ENCODE peak calls at places on chromosomes 13 and 19, in eight cellular contexts. K, L, T, W, S, R, N and F are unnamed samples.

GRCh38 chr13:40672310-40673060 is 6.0 kb upstream of the FOXO1 start:
- DNase-seq in K (peak), L (peak), T (peak), W (peak), S (peak), R (no peak), N (no peak), F (peak)

GRCh38 chr13:95023405-95023804 is 277.8 kb downstream of the ABCC4 start:
- DNase-seq in K (no peak), L (peak), T (no peak), W (no peak), S (peak), R (no peak), N (no peak), F (no peak)

GRCh38 chr13:99278199-99278598 is 20.0 kb upstream of the GPR18 start:
- DNase-seq in K (no peak), L (no peak), T (no peak), W (no peak), S (no peak), R (no peak), N (no peak), F (no peak)

GRCh38 chr13:35345992-35346391 is 130.5 kb downstream of the MAB21L1 start:
- DNase-seq in K (no peak), L (no peak), T (no peak), W (no peak), S (no peak), R (no peak), N (no peak), F (no peak)

GRCh38 chr19:11191273-11191755 is 6.0 kb downstream of the KANK2 start:
- DNase-seq in K (no peak), L (no peak), T (peak), W (peak), S (peak), R (no peak), N (no peak), F (no peak)

GRCh38 chr19:52638601-52639000 is 446 bp upstream of the ZNF83 start:
- DNase-seq in K (peak), L (no peak), T (no peak), W (no peak), S (peak), R (no peak), N (no peak), F (peak)

GRCh38 chr13:112735791-112736190 is 46.0 kb downstream of the ATP11A start:
- DNase-seq in K (no peak), L (no peak), T (no peak), W (no peak), S (no peak), R (no peak), N (no peak), F (no peak)

GRCh38 chr19:18294467-18294864 is 13.0 kb upstream of the JUND start:
- DNase-seq in K (no peak), L (peak), T (no peak), W (peak), S (peak), R (no peak), N (peak), F (no peak)

GRCh38 chr13:113825851-113826250 is 38.0 kb downstream of the GAS6 start:
- DNase-seq in K (no peak), L (no peak), T (no peak), W (no peak), S (no peak), R (no peak), N (no peak), F (no peak)

GRCh38 chr13:20814224-20814910 is 40.6 kb upstream of the EEF1AKMT1 start:
- DNase-seq in K (peak), L (peak), T (peak), W (no peak), S (peak), R (no peak), N (no peak), F (peak)

GRCh38 chr13:51684076-51684475 is 99.8 kb downstream of the WDFY2 start:
- DNase-seq in K (no peak), L (no peak), T (peak), W (no peak), S (peak), R (no peak), N (no peak), F (no peak)

GRCh38 chr19:10979950-10980349 is 19.1 kb downstream of the SMARCA4 start:
- DNase-seq in K (no peak), L (no peak), T (no peak), W (no peak), S (no peak), R (no peak), N (no peak), F (no peak)

GRCh38 chr19:8366121-8366581 is 2.2 kb downstream of the ANGPTL4 start:
- DNase-seq in K (no peak), L (no peak), T (no peak), W (no peak), S (no peak), R (no peak), N (no peak), F (no peak)

GRCh38 chr19:34409189-34410164 is 5.3 kb downstream of the PDCD2L start:
- DNase-seq in K (no peak), L (no peak), T (no peak), W (no peak), S (no peak), R (no peak), N (no peak), F (no peak)

GRCh38 chr19:35843676-35844481 is 8.4 kb downstream of the NPHS1 start:
- DNase-seq in K (no peak), L (peak), T (peak), W (no peak), S (no peak), R (no peak), N (no peak), F (peak)

GRCh38 chr13:40479196-40479845 is 187.1 kb downstream of the FOXO1 start:
- DNase-seq in K (no peak), L (no peak), T (no peak), W (no peak), S (no peak), R (no peak), N (peak), F (no peak)

GRCh38 chr13:83995930-83996329 is 113.7 kb upstream of the SLITRK1 start:
- DNase-seq in K (no peak), L (no peak), T (no peak), W (no peak), S (no peak), R (no peak), N (no peak), F (no peak)

GRCh38 chr19:55370305-55370988 is at the start of gene IL11:
- DNase-seq in K (no peak), L (peak), T (peak), W (no peak), S (peak), R (no peak), N (no peak), F (peak)

GRCh38 chr13:42225051-42225450 is 46.9 kb upstream of the AKAP11 start:
- DNase-seq in K (no peak), L (no peak), T (no peak), W (no peak), S (no peak), R (no peak), N (no peak), F (no peak)

GRCh38 chr19:3482507-3483225 is 575 bp downstream of the SMIM44 start:
- DNase-seq in K (no peak), L (no peak), T (no peak), W (peak), S (no peak), R (no peak), N (no peak), F (no peak)

GRCh38 chr13:112060899-112061366 is 6.0 kb upstream of the SOX1 start:
- DNase-seq in K (no peak), L (no peak), T (no peak), W (no peak), S (no peak), R (no peak), N (no peak), F (no peak)

GRCh38 chr19:33453207-33453736 is 68.3 kb downstream of the PEPD start:
- DNase-seq in K (no peak), L (no peak), T (no peak), W (no peak), S (no peak), R (no peak), N (no peak), F (no peak)

GRCh38 chr19:41009700-41010235 is 18.7 kb downstream of the CYP2B6 start:
- DNase-seq in K (no peak), L (no peak), T (no peak), W (no peak), S (no peak), R (no peak), N (no peak), F (no peak)

GRCh38 chr19:56091066-56091490 is 30.0 kb downstream of the ZNF787 start:
- DNase-seq in K (no peak), L (peak), T (peak), W (no peak), S (no peak), R (no peak), N (no peak), F (no peak)

GRCh38 chr19:44687898-44688297 is 11.1 kb upstream of the CEACAM16 start:
- DNase-seq in K (no peak), L (no peak), T (no peak), W (no peak), S (no peak), R (no peak), N (no peak), F (no peak)

GRCh38 chr19:39671739-39672363 is 16.1 kb downstream of the LGALS16 start:
- DNase-seq in K (peak), L (peak), T (peak), W (peak), S (peak), R (peak), N (no peak), F (peak)

GRCh38 chr13:39364797-39365468 is 238.1 kb downstream of the LHFPL6 start:
- DNase-seq in K (no peak), L (peak), T (no peak), W (peak), S (no peak), R (no peak), N (no peak), F (peak)

GRCh38 chr19:51607920-51608562 is 22.2 kb downstream of the SIGLEC5 start:
- DNase-seq in K (peak), L (peak), T (peak), W (peak), S (peak), R (no peak), N (no peak), F (peak)

GRCh38 chr13:82740442-82740841 is 1141.8 kb downstream of the SLITRK1 start:
- DNase-seq in K (no peak), L (no peak), T (no peak), W (no peak), S (no peak), R (no peak), N (no peak), F (no peak)

GRCh38 chr19:8148410-8149231 is 771 bp downstream of the FBN3 start:
- DNase-seq in K (no peak), L (no peak), T (no peak), W (no peak), S (peak), R (no peak), N (no peak), F (peak)